ENCODE peak calls at places on chromosome X, in six cellular contexts. B is H1, W is neuronal stem cell, D is mesendoderm, T is mesenchymal stem cell, X is IMR-90. Q is an unnamed sample.

GRCh38 chrX:39648548-39649254 is 449.1 kb downstream of the BCOR start:
- DNase-seq in B (no peak), D (no peak), W (no peak), T (no peak), X (no peak), Q (no peak)

GRCh38 chrX:25049347-25049746 is 33.6 kb upstream of the ARX start:
- DNase-seq in B (no peak), D (no peak), W (no peak), T (no peak), X (no peak), Q (no peak)

GRCh38 chrX:104165894-104166734 is at the start of gene FAM199X:
- DNase-seq in W (peak), B (peak), X (peak), D (peak), T (peak), Q (peak)

GRCh38 chrX:118437283-118437682 is 58.3 kb upstream of the DOCK11 start:
- DNase-seq in T (no peak), D (no peak), W (no peak), B (no peak), X (no peak), Q (no peak)

GRCh38 chrX:54182864-54183613 is at the start of gene FAM120C:
- DNase-seq in X (peak), D (peak), T (peak), B (no peak), W (peak), Q (peak)

GRCh38 chrX:101395789-101396188 is 5.0 kb downstream of the RPL36A start:
- DNase-seq in T (peak), X (no peak), D (no peak), B (no peak), W (no peak), Q (no peak)

GRCh38 chrX:153782324-153782723 is 1.5 kb downstream of the SRPK3 start:
- DNase-seq in W (no peak), X (no peak), T (no peak), D (peak), B (no peak), Q (no peak)

GRCh38 chrX:153487590-153488071 is 7.1 kb upstream of the BGN start:
- DNase-seq in B (no peak), T (no peak), W (no peak), X (no peak), D (no peak), Q (no peak)

GRCh38 chrX:71938371-71938770 is 27.7 kb downstream of the NHSL2 start:
- DNase-seq in T (peak), D (no peak), W (no peak), X (no peak), B (no peak), Q (no peak)

GRCh38 chrX:72714471-72714916 is 388 bp upstream of the PHKA1 start:
- DNase-seq in X (peak), D (peak), T (peak), W (peak), B (peak), Q (peak)

GRCh38 chrX:129931411-129932136 is 25.6 kb downstream of the UTP14A start:
- DNase-seq in W (peak), X (peak), B (peak), T (peak), D (peak), Q (peak)

GRCh38 chrX:22300130-22300529 is 27.4 kb downstream of the CBLL2 start:
- DNase-seq in X (peak), D (peak), T (peak), W (no peak), B (no peak), Q (peak)

GRCh38 chrX:2715066-2715600 is 24.0 kb downstream of the CD99 start:
- DNase-seq in D (peak), T (no peak), X (no peak), B (no peak), W (no peak), Q (no peak)

GRCh38 chrX:68648960-68649359 is 1.5 kb downstream of the STARD8 start:
- DNase-seq in B (no peak), X (peak), W (no peak), D (peak), T (no peak), Q (peak)

GRCh38 chrX:20007962-20008633 is 17.2 kb upstream of the BCLAF3 start:
- DNase-seq in W (no peak), X (no peak), D (no peak), T (no peak), B (no peak), Q (no peak)

GRCh38 chrX:2829066-2829430 is 318 bp downstream of the GYG2 start:
- DNase-seq in X (no peak), B (no peak), D (peak), T (no peak), W (peak), Q (no peak)

GRCh38 chrX:103889216-103889615 is 57.2 kb upstream of the RAB9B start:
- DNase-seq in D (no peak), T (no peak), B (no peak), W (no peak), X (no peak), Q (no peak)

GRCh38 chrX:49999048-49999447 is 76.7 kb downstream of the CLCN5 start:
- DNase-seq in X (no peak), W (no peak), T (no peak), D (no peak), B (no peak), Q (no peak)

GRCh38 chrX:2581296-2581695 is 80.5 kb upstream of the DHRSX start:
- DNase-seq in T (no peak), D (no peak), W (no peak), X (no peak), B (no peak), Q (no peak)

GRCh38 chrX:10050481-10050880 is 83.3 kb downstream of the CLDN34 start:
- DNase-seq in X (peak), B (peak), W (no peak), T (no peak), D (peak), Q (no peak)

GRCh38 chrX:65706041-65706828 is 38.8 kb downstream of the MSN start:
- DNase-seq in B (no peak), X (peak), W (no peak), T (peak), D (peak), Q (peak)

GRCh38 chrX:65707153-65707552 is 39.7 kb downstream of the MSN start:
- DNase-seq in B (no peak), T (peak), X (no peak), D (no peak), W (no peak), Q (no peak)

GRCh38 chrX:65702956-65703355 is 35.5 kb downstream of the MSN start:
- DNase-seq in D (no peak), T (no peak), B (no peak), W (no peak), X (no peak), Q (no peak)

GRCh38 chrX:65705439-65705838 is 38.0 kb downstream of the MSN start:
- DNase-seq in W (no peak), B (no peak), X (no peak), D (no peak), T (no peak), Q (peak)
- H2BK120ac ChIP-seq in W (no peak), B (no peak), X (peak), D (no peak), T (no peak), Q (no peak)

DNA sequence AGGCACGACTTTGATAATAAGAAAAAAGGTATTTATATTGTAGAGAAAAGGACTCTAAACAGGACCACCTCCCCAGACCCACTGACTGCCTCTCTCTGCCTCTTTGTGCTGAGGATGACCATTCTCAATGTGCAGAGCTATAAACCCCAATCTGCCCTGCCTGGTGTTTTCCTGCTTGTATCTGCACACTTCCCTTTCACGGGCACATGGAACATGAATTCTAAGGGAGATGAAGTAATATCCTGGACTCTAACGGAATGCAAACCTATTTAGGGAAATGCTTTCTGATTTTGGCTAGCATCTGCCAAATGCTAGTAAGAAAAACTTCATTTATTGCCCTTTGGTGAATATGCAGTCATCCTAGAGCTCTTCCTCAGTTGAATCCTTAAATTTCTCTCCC is 2.4 kb downstream of the DIPK2B start:
- DNase-seq in X (no peak), B (no peak), T (no peak), W (no peak), D (no peak), Q (no peak)
- H3K4me3 ChIP-seq in X (no peak), B (no peak), T (no peak), W (no peak), D (no peak), Q (no peak)

GRCh38 chrX:40845331-40845911 is 110.1 kb upstream of the MED14 start:
- DNase-seq in D (peak), B (peak), W (no peak), T (peak), X (peak), Q (no peak)
- H2BK120ac ChIP-seq in D (no peak), B (peak), W (no peak), T (no peak), X (peak), Q (no peak)

DNA sequence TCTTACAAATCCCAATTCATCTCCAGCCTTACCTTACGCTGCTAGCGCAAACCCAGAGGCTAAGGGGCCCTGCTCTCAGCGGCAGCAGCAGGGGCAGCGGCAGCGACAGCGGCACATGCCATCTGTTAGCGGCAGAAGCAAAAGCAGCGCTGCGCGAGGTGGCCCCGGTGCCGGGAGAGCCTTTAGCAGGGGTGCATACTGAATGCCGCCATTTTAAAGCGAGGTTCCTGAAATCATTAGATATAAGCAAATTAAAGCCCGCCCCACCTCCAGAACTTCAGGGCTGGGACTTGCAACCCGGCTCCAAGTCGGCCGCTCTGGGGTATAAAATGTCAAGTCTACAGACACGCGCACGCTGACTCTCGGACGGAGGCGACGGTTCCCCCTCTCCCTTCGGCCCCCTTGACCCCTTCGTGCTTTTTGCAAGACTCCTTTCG is at the start of gene MBNL3:
- DNase-seq in D (peak), X (peak), T (peak), W (peak), B (no peak), Q (peak)
- H3K4me3 ChIP-seq in D (peak), X (peak), T (peak), W (peak), B (peak), Q (peak)

GRCh38 chrX:110318664-110318968 is 731 bp upstream of the AMMECR1 start:
- DNase-seq in D (no peak), X (no peak), W (no peak), B (no peak), T (no peak), Q (no peak)

GRCh38 chrX:110316351-110317078 is 1.4 kb downstream of the AMMECR1 start:
- DNase-seq in B (no peak), T (peak), X (no peak), D (peak), W (no peak), Q (peak)

GRCh38 chrX:110315541-110315940 is 2.3 kb downstream of the AMMECR1 start:
- DNase-seq in X (no peak), B (no peak), D (no peak), W (no peak), T (no peak), Q (no peak)

GRCh38 chrX:110317079-110317819 is 636 bp downstream of the AMMECR1 start:
- DNase-seq in D (peak), B (no peak), X (no peak), W (peak), T (peak), Q (no peak)

DNA sequence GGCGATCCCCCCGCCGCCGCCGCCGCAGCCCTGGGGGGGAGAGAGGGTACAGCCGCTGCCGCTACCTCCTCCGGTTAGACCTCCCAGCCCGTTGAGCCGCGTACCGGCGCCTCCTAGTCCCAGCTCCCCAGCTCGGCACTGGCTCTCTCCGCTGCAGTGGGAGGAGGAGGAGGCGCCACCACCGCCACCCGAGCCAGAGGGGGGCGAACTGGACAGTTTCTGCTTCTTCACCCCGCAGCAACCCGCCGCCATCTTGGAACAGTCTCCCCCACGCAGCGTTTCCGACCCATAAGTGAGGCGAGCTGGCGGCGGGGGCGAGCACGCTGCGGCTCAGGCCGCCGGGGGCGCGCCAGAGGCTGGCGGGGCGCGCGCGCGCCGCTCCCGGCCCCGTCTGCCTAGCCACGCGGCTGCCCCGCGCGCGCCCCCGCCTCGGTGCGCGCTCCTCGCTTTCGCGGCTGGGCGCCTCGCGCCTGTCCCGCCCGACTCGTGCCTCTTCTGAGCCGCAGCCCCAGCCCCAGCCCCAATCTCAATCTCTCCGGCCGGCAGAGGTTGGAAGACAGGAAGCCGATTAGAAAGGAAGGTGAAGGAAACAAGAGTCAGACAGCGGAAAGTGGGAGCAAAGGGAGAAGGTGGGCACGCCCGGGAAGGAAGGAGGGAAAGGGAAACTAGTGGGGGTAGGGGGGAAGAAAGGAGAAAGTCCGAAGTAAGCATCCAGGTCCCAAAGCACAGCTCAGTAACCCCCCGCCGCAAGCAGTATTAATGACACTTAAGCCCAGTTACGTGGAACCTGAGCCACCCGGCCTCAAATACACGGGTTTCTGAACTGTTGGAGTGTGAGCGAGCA is at the start of gene AMMECR1:
- DNase-seq in B (no peak), T (peak), W (peak), D (peak), X (peak), Q (peak)
- H2BK120ac ChIP-seq in B (no peak), T (peak), W (no peak), D (no peak), X (peak), Q (peak)

GRCh38 chrX:48972214-48973164 is 845 bp upstream of the KCND1 start:
- DNase-seq in X (peak), B (no peak), D (peak), W (no peak), T (peak), Q (peak)
- H3K4me3 ChIP-seq in X (peak), B (peak), D (peak), W (peak), T (peak), Q (peak)

GRCh38 chrX:13197961-13198761 is 121.7 kb downstream of the ATXN3L start:
- DNase-seq in X (no peak), T (no peak), W (no peak), D (peak), B (peak), Q (peak)
- H2BK120ac ChIP-seq in X (no peak), T (no peak), W (no peak), D (no peak), B (peak), Q (peak)

GRCh38 chrX:31932769-31933168 is 860.9 kb upstream of the FTHL17 start:
- DNase-seq in D (no peak), W (no peak), X (no peak), B (no peak), T (no peak), Q (no peak)
- H3K4me3 ChIP-seq in D (no peak), W (no peak), X (no peak), B (no peak), T (no peak), Q (no peak)

Q was measured in trophoblast cell.